ENCODE peak calls at places on chromosome 21, in four cellular contexts. One of them, this sample, is unnamed.

GRCh38 chr21:44057960-44058651 is 46.0 kb downstream of the TRAPPC10 start:
- DNase-seq in HepG2: no peak
- DNase-seq in substantia nigra: no peak
- DNase-seq in uterus: no peak
- DNase-seq in this sample: no peak

GRCh38 chr21:45574081-45574501 is 31.9 kb upstream of the SLC19A1 start:
- DNase-seq in HepG2: no peak
- DNase-seq in substantia nigra: no peak
- DNase-seq in uterus: no peak
- DNase-seq in this sample: no peak

GRCh38 chr21:46357335-46357604 is 33.3 kb downstream of the PCNT start:
- DNase-seq in HepG2: no peak
- DNase-seq in substantia nigra: no peak
- DNase-seq in uterus: no peak
- DNase-seq in this sample: no peak

GRCh38 chr21:40386301-40386911 is 460.6 kb downstream of the DSCAM start:
- DNase-seq in HepG2: no peak
- DNase-seq in substantia nigra: peak
- DNase-seq in uterus: no peak
- DNase-seq in this sample: no peak

GRCh38 chr21:45417951-45418300 is 13.0 kb downstream of the COL18A1 start:
- DNase-seq in HepG2: no peak
- DNase-seq in substantia nigra: no peak
- DNase-seq in uterus: no peak
- DNase-seq in this sample: no peak

GRCh38 chr21:35674895-35675470 is 385.3 kb downstream of the SETD4 start:
- DNase-seq in HepG2: no peak
- DNase-seq in substantia nigra: no peak
- DNase-seq in uterus: no peak
- DNase-seq in this sample: no peak

GRCh38 chr21:45642122-45642813 is 1.3 kb upstream of the PCBP3 start:
- DNase-seq in HepG2: no peak
- DNase-seq in substantia nigra: no peak
- DNase-seq in uterus: no peak
- DNase-seq in this sample: no peak

GRCh38 chr21:21268061-21268471 is 269.9 kb downstream of the NCAM2 start:
- DNase-seq in HepG2: no peak
- DNase-seq in substantia nigra: no peak
- DNase-seq in uterus: no peak
- DNase-seq in this sample: no peak

GRCh38 chr21:27060190-27060589 is 93.3 kb upstream of the ADAMTS5 start:
- DNase-seq in HepG2: no peak
- DNase-seq in substantia nigra: no peak
- DNase-seq in uterus: no peak
- DNase-seq in this sample: no peak

GRCh38 chr21:35616090-35616489 is 444.2 kb downstream of the SETD4 start:
- DNase-seq in HepG2: no peak
- DNase-seq in substantia nigra: no peak
- DNase-seq in uterus: no peak
- DNase-seq in this sample: no peak

GRCh38 chr21:46551636-46552241 is 53.1 kb downstream of the S100B start:
- DNase-seq in HepG2: no peak
- DNase-seq in substantia nigra: no peak
- DNase-seq in uterus: no peak
- DNase-seq in this sample: no peak

GRCh38 chr21:37208056-37208705 is 59.0 kb downstream of the VPS26C start:
- DNase-seq in HepG2: peak
- DNase-seq in substantia nigra: peak
- DNase-seq in uterus: no peak
- DNase-seq in this sample: peak
- H3K27ac ChIP-seq in HepG2: peak
- H3K27ac ChIP-seq in substantia nigra: peak
- H3K27ac ChIP-seq in uterus: no peak
- H3K27ac ChIP-seq in this sample: peak

GRCh38 chr21:15065381-15066230 is 806 bp upstream of the NRIP1 start:
- DNase-seq in HepG2: peak
- DNase-seq in substantia nigra: peak
- DNase-seq in uterus: peak
- DNase-seq in this sample: peak
- H3K27ac ChIP-seq in HepG2: peak
- H3K27ac ChIP-seq in substantia nigra: peak
- H3K27ac ChIP-seq in uterus: peak
- H3K27ac ChIP-seq in this sample: peak

DNA sequence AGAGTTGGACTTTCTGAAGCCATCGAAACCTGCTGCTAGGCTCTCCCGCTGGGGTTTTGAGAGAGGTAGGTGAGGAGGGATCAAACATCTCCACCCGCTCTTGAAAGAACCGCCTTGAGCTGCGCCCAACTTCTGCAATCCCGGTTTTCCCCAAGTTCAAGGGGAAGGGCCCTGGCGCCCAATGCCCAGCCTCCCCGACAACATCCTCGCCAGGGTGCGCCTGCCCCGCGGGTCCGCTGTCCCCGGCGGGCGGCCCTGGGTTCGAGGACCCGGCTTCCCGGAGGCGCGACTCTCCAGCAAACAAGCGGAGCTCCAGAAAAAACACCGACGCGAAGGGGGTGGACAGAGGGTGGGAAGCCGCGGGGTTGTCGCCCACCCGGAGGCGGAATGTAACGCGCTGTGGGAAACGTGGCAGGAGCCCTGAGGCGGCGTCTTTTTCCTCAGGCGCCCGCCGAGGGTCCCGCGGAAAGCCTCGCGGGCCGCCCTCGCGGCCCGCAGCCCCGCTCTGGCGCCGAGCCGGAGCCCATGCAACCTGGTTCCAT is 607 bp downstream of the BTG3 start:
- DNase-seq in HepG2: no peak
- DNase-seq in substantia nigra: no peak
- DNase-seq in uterus: peak
- DNase-seq in this sample: peak
- H3K27ac ChIP-seq in HepG2: peak
- H3K27ac ChIP-seq in substantia nigra: peak
- H3K27ac ChIP-seq in uterus: peak
- H3K27ac ChIP-seq in this sample: peak

GRCh38 chr21:31624181-31624580 is 35.3 kb upstream of the SOD1 start:
- DNase-seq in HepG2: no peak
- DNase-seq in substantia nigra: no peak
- DNase-seq in uterus: no peak
- DNase-seq in this sample: no peak
- H3K27ac ChIP-seq in HepG2: no peak
- H3K27ac ChIP-seq in substantia nigra: no peak
- H3K27ac ChIP-seq in uterus: no peak
- H3K27ac ChIP-seq in this sample: no peak